ENCODE peak calls at places on chromosome 4, in six cellular contexts. J is WERI-Rb-1, I is GM23338, D is IMR-90, O is transverse colon, M is ovary. V is an unnamed sample.

GRCh38 chr4:168408620-168409019 is 71.7 kb downstream of the DDX60L start:
- DNase-seq in J (no peak), I (no peak), D (peak; percentile 98), O (peak; percentile 53), M (peak; percentile 63), V (no peak)

GRCh38 chr4:88964450-88964849 is 92.5 kb downstream of the FAM13A start:
- DNase-seq in J (no peak), I (no peak), D (peak; percentile 79), O (no peak), M (no peak), V (no peak)

GRCh38 chr4:150379454-150379853 is 202.5 kb upstream of the MAB21L2 start:
- DNase-seq in J (no peak), I (no peak), D (peak; percentile 64), O (no peak), M (no peak), V (no peak)

GRCh38 chr4:183130328-183131155 is 31.5 kb downstream of the WWC2 start:
- DNase-seq in J (no peak), I (no peak), D (peak; percentile 52), O (no peak), M (no peak), V (no peak)

GRCh38 chr4:147160908-147161513 is 215.3 kb upstream of the TTC29 start:
- DNase-seq in J (peak; percentile 45), I (peak; percentile 72), D (peak; percentile 71), O (no peak), M (no peak), V (no peak)

GRCh38 chr4:168487821-168488162 is 7.5 kb upstream of the DDX60L start:
- DNase-seq in J (no peak), I (no peak), D (no peak), O (no peak), M (no peak), V (no peak)

GRCh38 chr4:42282081-42282901 is 115.0 kb upstream of the SHISA3 start:
- DNase-seq in J (peak; percentile 62), I (peak; percentile 97), D (peak; percentile 68), O (no peak), M (peak; percentile 25), V (no peak)

GRCh38 chr4:10635096-10635495 is 49.5 kb downstream of the CLNK start:
- DNase-seq in J (no peak), I (no peak), D (no peak), O (no peak), M (no peak), V (no peak)

GRCh38 chr4:42136371-42136770 is 16.1 kb downstream of the BEND4 start:
- DNase-seq in J (no peak), I (peak; percentile 74), D (no peak), O (no peak), M (no peak), V (no peak)

GRCh38 chr4:185644408-185644807 is 109.1 kb upstream of the PDLIM3 start:
- DNase-seq in J (no peak), I (no peak), D (no peak), O (no peak), M (no peak), V (no peak)

GRCh38 chr4:177077572-177077971 is 232.1 kb upstream of the NEIL3 start:
- DNase-seq in J (no peak), I (no peak), D (no peak), O (no peak), M (no peak), V (no peak)

GRCh38 chr4:10639100-10639499 is 45.5 kb downstream of the CLNK start:
- DNase-seq in J (no peak), I (no peak), D (no peak), O (no peak), M (no peak), V (no peak)

GRCh38 chr4:168153596-168154440 is 61.5 kb downstream of the ANXA10 start:
- DNase-seq in J (peak; percentile 82), I (peak; percentile 77), D (peak; percentile 83), O (peak; percentile 77), M (peak; percentile 70), V (peak; percentile 85)

GRCh38 chr4:145944886-145945285 is 6.3 kb upstream of the ZNF827 start:
- DNase-seq in J (no peak), I (no peak), D (peak; percentile 41), O (no peak), M (no peak), V (no peak)

GRCh38 chr4:24979554-24979953 is 51.2 kb downstream of the LGI2 start:
- DNase-seq in J (no peak), I (no peak), D (no peak), O (peak; percentile 20), M (no peak), V (no peak)

GRCh38 chr4:148955926-148956325 is 513.7 kb upstream of the NR3C2 start:
- DNase-seq in J (no peak), I (no peak), D (peak; percentile 21), O (no peak), M (no peak), V (no peak)

GRCh38 chr4:73843369-73843768 is 6.9 kb downstream of the CXCL6 start:
- DNase-seq in J (no peak), I (no peak), D (no peak), O (no peak), M (no peak), V (no peak)

GRCh38 chr4:1464581-1465171 is 58.4 kb upstream of the NKX1-1 start:
- DNase-seq in J (peak; percentile 11), I (no peak), D (no peak), O (no peak), M (no peak), V (no peak)

GRCh38 chr4:111685205-111685604 is 460.0 kb upstream of the FAM241A start:
- DNase-seq in J (no peak), I (no peak), D (no peak), O (no peak), M (no peak), V (no peak)

GRCh38 chr4:79455216-79455615 is 47.2 kb upstream of the GK2 start:
- DNase-seq in J (no peak), I (no peak), D (no peak), O (no peak), M (no peak), V (no peak)

GRCh38 chr4:2009651-2010233 is 968 bp upstream of the NELFA start:
- DNase-seq in J (peak; percentile 76), I (peak; percentile 78), D (peak; percentile 45), O (peak; percentile 83), M (peak; percentile 49), V (peak; percentile 36)

GRCh38 chr4:60223098-60223497 is 977.0 kb upstream of the ADGRL3 start:
- DNase-seq in J (no peak), I (no peak), D (no peak), O (no peak), M (no peak), V (no peak)

GRCh38 chr4:109592367-109592766 is 32.3 kb downstream of the MCUB start:
- DNase-seq in J (no peak), I (no peak), D (no peak), O (no peak), M (no peak), V (no peak)

GRCh38 chr4:121156822-121157769 is 7.0 kb downstream of the TNIP3 start:
- DNase-seq in J (peak; percentile 55), I (peak; percentile 84), D (peak; percentile 15), O (peak; percentile 39), M (no peak), V (peak; percentile 11)
- H3K4me3 ChIP-seq in J (peak overlapping the region; percentile 74), I (peak overlapping the region; percentile 58), D (peak overlapping the region; percentile 40), O (no peak overlapping the region), M (peak overlapping the region; percentile 28), V (peak overlapping the region; percentile 44)

DNA sequence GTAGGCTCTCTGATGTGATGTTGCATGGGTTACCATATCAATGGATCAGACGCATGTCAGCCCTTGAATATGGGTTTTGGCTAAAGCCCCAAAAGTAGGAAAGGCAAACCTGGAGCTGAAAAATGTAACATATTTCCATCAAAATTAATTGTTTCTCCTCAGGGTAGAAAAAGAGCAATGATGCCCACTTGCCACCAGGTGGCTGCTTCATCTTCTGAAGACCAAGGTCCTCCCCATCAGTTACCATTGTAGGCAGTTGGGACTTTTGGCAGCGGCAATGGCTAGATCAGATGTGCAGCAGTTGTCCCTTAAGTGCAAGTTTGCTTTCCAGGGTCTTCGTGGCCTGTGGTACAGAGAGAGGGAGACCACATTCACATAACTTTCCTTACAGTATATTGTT is 118.2 kb downstream of the NAF1 start:
- DNase-seq in J (peak; percentile 65), I (peak; percentile 75), D (peak; percentile 19), O (peak; percentile 13), M (no peak), V (no peak)
- TF ChIP-seq CTCF in J (peak; percentile 75), I (peak; percentile 72), D (peak; percentile 59), O (peak; percentile 47), M (no peak), V (no peak)

GRCh38 chr4:75699299-75699698 is 25.1 kb upstream of the USO1 start:
- DNase-seq in J (no peak), I (no peak), D (no peak), O (no peak), M (no peak), V (no peak)

GRCh38 chr4:75698963-75699228 is 25.5 kb upstream of the USO1 start:
- DNase-seq in J (no peak), I (no peak), D (no peak), O (no peak), M (no peak), V (no peak)

GRCh38 chr4:75696551-75696950 is 23.3 kb upstream of the G3BP2 start:
- DNase-seq in J (no peak), I (no peak), D (no peak), O (no peak), M (no peak), V (no peak)

GRCh38 chr4:75696036-75696435 is 22.8 kb upstream of the G3BP2 start:
- DNase-seq in J (no peak), I (no peak), D (no peak), O (peak; percentile 60), M (no peak), V (no peak)

GRCh38 chr4:75698162-75698962 is 25.2 kb upstream of the G3BP2 start:
- DNase-seq in J (no peak), I (peak; percentile 60), D (no peak), O (no peak), M (no peak), V (no peak)
- H3K27ac ChIP-seq in J (no peak overlapping the region), I (peak overlapping the region; percentile 68), D (no peak overlapping the region), O (no peak overlapping the region), M (no peak overlapping the region), V (no peak overlapping the region)

GRCh38 chr4:107210450-107211239 is 174.5 kb upstream of the DKK2 start:
- DNase-seq in J (no peak), I (no peak), D (peak; percentile 36), O (no peak), M (no peak), V (no peak)
- H3K4me3 ChIP-seq in J (no peak overlapping the region), I (no peak overlapping the region), D (peak overlapping the region; percentile 90), O (no peak overlapping the region), M (no peak overlapping the region), V (no peak overlapping the region)

V was measured in dorsolateral prefrontal cortex.